ENCODE peak calls at places on chromosomes 4 and X, in nine cellular contexts. Z is mammary epithelial cell; V is hepatocyte; K is keratinocyte; O is CD4-positive, CD25-positive, alpha-beta regulatory T cell; L is mesendoderm; A is fibroblast of lung; T is HepG2; P is neuronal stem cell. U is an unnamed sample.

GRCh38 chrX:99301990-99302389 is 1108.1 kb downstream of the PCDH19 start:
- DNase-seq in K (no peak), V (peak; percentile 22), A (no peak), P (peak; percentile 18), T (peak; percentile 5), Z (no peak), O (no peak), L (peak; percentile 40), U (no peak)

GRCh38 chrX:149837639-149838038 is 43.3 kb upstream of the MAGEA8 start:
- DNase-seq in P (no peak), Z (peak; percentile 5), O (no peak), L (no peak), A (no peak), V (no peak), T (no peak), K (no peak), U (no peak)

GRCh38 chr4:55912249-55912648 is 36.5 kb upstream of the CEP135 start:
- DNase-seq in T (no peak), L (no peak), V (no peak), O (no peak), Z (peak; percentile 13), P (no peak), K (no peak), A (no peak), U (no peak)

GRCh38 chr4:88035292-88035691 is 27.9 kb downstream of the PKD2 start:
- DNase-seq in O (no peak), T (no peak), V (no peak), L (no peak), P (no peak), K (no peak), A (no peak), Z (no peak), U (no peak)

GRCh38 chr4:152374606-152375285 is 161.1 kb downstream of the FBXW7 start:
- DNase-seq in V (no peak), K (no peak), L (peak; percentile 19), A (no peak), Z (no peak), T (no peak), P (no peak), O (no peak), U (no peak)

GRCh38 chrX:40153335-40154221 is 55.8 kb upstream of the BCOR start:
- DNase-seq in P (no peak), Z (no peak), L (peak; percentile 44), O (no peak), T (no peak), V (peak; percentile 76), A (no peak), K (no peak), U (no peak)

GRCh38 chr4:145203400-145203799 is 23.0 kb upstream of the OTUD4 start:
- DNase-seq in O (no peak), T (no peak), A (no peak), K (no peak), Z (no peak), V (no peak), L (no peak), P (no peak), U (no peak)

GRCh38 chr4:100306018-100306417 is 115.8 kb upstream of the DDIT4L start:
- DNase-seq in T (no peak), O (no peak), A (peak; percentile 64), Z (peak; percentile 11), K (no peak), P (no peak), V (no peak), L (no peak), U (no peak)

GRCh38 chr4:158121203-158121586 is 51.6 kb downstream of the GASK1B start:
- DNase-seq in K (no peak), P (no peak), Z (peak; percentile 57), T (peak; percentile 27), A (peak; percentile 99), V (peak; percentile 73), O (no peak), L (peak; percentile 48), U (no peak)

GRCh38 chrX:130171446-130172126 is at the start of gene RAB33A:
- DNase-seq in T (no peak), P (no peak), O (peak; percentile 37), A (peak; percentile 28), V (peak; percentile 21), L (no peak), K (no peak), Z (no peak), U (no peak)

GRCh38 chrX:49992809-49993208 is 70.4 kb downstream of the CLCN5 start:
- DNase-seq in V (no peak), K (no peak), P (no peak), Z (no peak), L (no peak), T (no peak), O (no peak), A (no peak), U (no peak)

GRCh38 chr4:108120789-108121188 is 47.9 kb downstream of the LEF1 start:
- DNase-seq in K (no peak), A (no peak), T (no peak), P (no peak), Z (no peak), L (no peak), V (no peak), O (no peak), U (no peak)

GRCh38 chr4:108117473-108118182 is 51.1 kb downstream of the LEF1 start:
- DNase-seq in V (no peak), P (peak; percentile 74), K (no peak), A (peak; percentile 12), O (no peak), T (peak; percentile 16), Z (no peak), L (peak; percentile 96), U (no peak)

GRCh38 chr4:108118505-108118904 is 50.2 kb downstream of the LEF1 start:
- DNase-seq in T (peak; percentile 43), O (peak; percentile 50), A (no peak), V (peak; percentile 28), P (no peak), L (peak; percentile 44), Z (peak; percentile 45), K (no peak), U (no peak)

GRCh38 chr4:108116423-108117168 is 52.1 kb downstream of the LEF1 start:
- DNase-seq in P (no peak), T (no peak), L (no peak), K (no peak), A (no peak), Z (no peak), V (no peak), O (no peak), U (no peak)

DNA sequence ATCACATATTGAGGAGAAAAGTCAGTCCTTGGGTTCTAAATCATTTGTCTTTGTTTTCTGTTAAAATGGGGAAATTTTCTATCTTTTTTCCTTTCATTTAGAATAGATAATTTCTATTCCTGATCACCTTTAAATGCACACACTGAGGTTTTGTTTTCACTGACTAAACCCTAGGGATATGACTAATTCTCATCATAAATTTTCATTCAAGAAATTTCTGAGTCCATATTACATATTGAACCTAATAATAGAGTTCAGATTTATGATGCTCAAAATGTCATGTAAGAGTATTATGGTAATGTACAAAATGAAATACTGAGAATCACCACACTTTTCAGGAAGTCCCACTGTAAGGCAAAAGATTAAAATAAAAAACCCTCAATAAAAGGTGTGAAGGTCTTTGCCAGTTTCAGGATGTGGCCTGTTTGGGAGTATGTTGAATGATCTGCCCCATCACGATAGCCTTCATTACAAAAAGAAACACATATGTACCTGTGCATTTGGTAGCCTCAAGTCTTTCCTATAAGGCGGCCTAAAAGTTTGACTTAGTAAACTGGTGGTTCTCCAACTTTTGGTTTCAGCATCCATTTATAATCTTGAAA is 49.4 kb downstream of the LEF1 start:
- DNase-seq in O (no peak), T (no peak), V (no peak), L (no peak), A (no peak), Z (no peak), P (no peak), K (no peak), U (no peak)
- H3K4me3 ChIP-seq in O (peak overlapping the region; percentile 75), T (no peak overlapping the region), V (no peak overlapping the region), L (no peak overlapping the region), A (no peak overlapping the region), Z (no peak overlapping the region), P (no peak overlapping the region), K (no peak overlapping the region), U (no peak overlapping the region)

DNA sequence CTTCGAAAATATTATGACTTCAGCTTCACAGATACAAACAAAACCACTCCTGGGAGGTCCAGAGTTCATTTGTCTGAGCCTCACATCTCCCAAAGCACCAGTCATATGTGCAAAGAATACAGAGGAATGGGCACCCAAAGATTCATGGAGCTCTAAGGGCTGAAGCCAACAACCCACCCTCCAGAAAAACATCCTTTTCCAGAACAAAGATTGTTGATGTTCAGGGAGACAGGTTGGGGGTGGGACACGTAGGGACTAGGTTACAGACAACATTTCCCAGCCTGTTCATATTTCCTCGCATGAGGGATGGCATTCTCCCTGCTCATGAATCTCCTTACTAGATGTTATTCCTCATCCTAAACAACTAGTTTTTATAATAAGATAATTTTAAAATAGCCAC is 71.2 kb downstream of the METTL14 start:
- DNase-seq in K (no peak), P (no peak), Z (no peak), O (no peak), T (peak; percentile 6), A (no peak), L (no peak), V (no peak), U (no peak)
- H3K4me1 ChIP-seq in K (no peaks in the 10 kb centered on the region), P (no peaks in the 10 kb centered on the region), Z (no peaks in the 10 kb centered on the region), O (no peaks in the 10 kb centered on the region), T (peaks cover 48% of the 10 kb centered on the region), A (peaks cover 22% of the 10 kb centered on the region), L (no peaks in the 10 kb centered on the region), V (peaks cover 49% of the 10 kb centered on the region), U (peaks cover 50% of the 10 kb centered on the region)

DNA sequence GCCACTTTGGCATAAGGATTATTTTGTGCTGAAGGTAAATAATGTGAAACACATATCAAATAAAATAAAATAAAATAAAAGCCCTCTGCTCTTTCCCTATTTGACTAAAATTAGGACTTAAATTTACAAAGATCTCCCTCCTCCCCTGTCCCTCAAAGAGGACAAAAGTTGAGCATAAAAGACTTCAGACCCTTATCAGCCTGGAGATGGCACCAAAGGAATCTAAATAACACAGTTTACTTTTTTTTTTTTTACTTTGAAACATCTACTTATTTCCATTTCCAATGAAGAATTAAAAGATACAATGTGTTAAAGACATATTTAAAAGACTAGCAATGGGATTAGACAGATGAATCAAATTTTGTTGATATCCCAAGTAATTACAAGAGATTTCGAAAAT is 89.7 kb downstream of the EPHA5 start:
- DNase-seq in V (no peak), L (peak; percentile 31), A (peak; percentile 11), K (no peak), P (no peak), O (no peak), Z (no peak), T (no peak), U (no peak)
- H3K4me3 ChIP-seq in V (no peak overlapping the region), L (no peak overlapping the region), A (no peak overlapping the region), K (no peak overlapping the region), P (no peak overlapping the region), O (no peak overlapping the region), Z (no peak overlapping the region), T (no peak overlapping the region), U (no peak overlapping the region)

DNA sequence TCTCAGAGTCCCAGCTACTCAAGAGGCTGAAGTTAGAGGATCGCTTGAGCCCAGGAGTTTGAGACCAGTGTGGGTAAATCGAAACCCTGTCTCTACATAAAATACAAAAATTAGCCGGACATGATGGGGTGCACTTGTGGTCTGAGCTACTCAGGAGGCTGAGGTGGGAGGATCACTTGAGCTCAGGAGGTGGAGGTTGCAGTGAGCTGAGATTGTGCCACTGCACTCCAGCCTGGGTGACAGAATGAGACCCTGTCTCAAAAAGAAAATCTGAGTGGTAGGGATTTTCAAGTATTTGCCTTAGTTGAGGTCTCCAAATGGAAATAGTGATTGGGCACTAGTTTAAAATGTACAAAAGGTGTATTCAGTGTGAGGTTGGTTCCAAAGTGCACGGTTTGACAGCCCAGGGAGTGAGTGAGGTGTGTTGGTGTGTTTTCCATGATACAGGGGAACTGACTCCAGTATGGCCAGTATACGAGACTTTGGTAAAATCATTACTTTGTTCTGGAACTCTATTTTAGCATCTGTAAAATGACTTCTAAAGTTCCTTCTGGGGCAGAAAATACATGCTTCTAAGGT is 13.8 kb downstream of the ADD1 start:
- DNase-seq in K (no peak), T (peak; percentile 75), V (no peak), A (no peak), O (no peak), Z (no peak), P (no peak), L (no peak), U (no peak)
- H3K4me1 ChIP-seq in K (peaks cover 14% of the 10 kb centered on the region), T (peaks cover 98% of the 10 kb centered on the region), V (peaks cover 48% of the 10 kb centered on the region), A (peaks cover 20% of the 10 kb centered on the region), O (peaks cover 71% of the 10 kb centered on the region), Z (no peaks in the 10 kb centered on the region), P (peaks cover 7% of the 10 kb centered on the region), L (peaks cover 16% of the 10 kb centered on the region), U (peaks cover 62% of the 10 kb centered on the region)